ENCODE peak calls at places on chromosome 22, in eight cellular contexts. B is AG04450; U is tibial nerve; R is heart right ventricle; W is CD8-positive, alpha-beta T cell; S is keratinocyte; X is upper lobe of right lung; Y is stomach. Z is an unnamed sample.

GRCh38 chr22:24096401-24097115 is 84.7 kb upstream of the SUSD2 start:
- DNase-seq in S (no peak), Y (no peak), R (no peak), U (no peak), W (no peak), X (peak; percentile 56), B (no peak), Z (no peak)

GRCh38 chr22:36734171-36735058 is 30.9 kb upstream of the CACNG2 start:
- DNase-seq in W (no peak), B (no peak), X (peak; percentile 58), U (no peak), Y (peak; percentile 21), S (no peak), R (no peak), Z (no peak)

GRCh38 chr22:36635483-36635882 is 68.1 kb downstream of the CACNG2 start:
- DNase-seq in U (no peak), W (no peak), X (no peak), Y (no peak), R (no peak), S (no peak), B (no peak), Z (no peak)

GRCh38 chr22:47209547-47210023 is 447.1 kb downstream of the TBC1D22A start:
- DNase-seq in W (no peak), U (no peak), X (no peak), S (no peak), Y (peak; percentile 22), R (no peak), B (no peak), Z (no peak)

GRCh38 chr22:19382240-19382639 is 49.3 kb downstream of the HIRA start:
- DNase-seq in S (no peak), B (no peak), U (no peak), W (no peak), Y (no peak), X (no peak), R (no peak), Z (no peak)

GRCh38 chr22:29479417-29480261 is at the start of gene NEFH:
- DNase-seq in S (no peak), Y (no peak), X (no peak), U (no peak), W (no peak), R (no peak), B (no peak), Z (no peak)

GRCh38 chr22:47192651-47193437 is 430.4 kb downstream of the TBC1D22A start:
- DNase-seq in B (no peak), U (peak; percentile 8), R (no peak), X (peak; percentile 61), S (no peak), W (no peak), Y (peak; percentile 25), Z (no peak)

GRCh38 chr22:40862013-40862412 is at the start of gene DNAJB7:
- DNase-seq in Y (no peak), R (no peak), S (no peak), B (no peak), W (no peak), X (no peak), U (no peak), Z (no peak)

GRCh38 chr22:30277547-30278344 is 11.1 kb upstream of the OSM start:
- DNase-seq in S (no peak), B (no peak), Y (no peak), W (no peak), X (no peak), R (no peak), U (no peak), Z (no peak)

GRCh38 chr22:46807458-46807857 is 45.0 kb downstream of the TBC1D22A start:
- DNase-seq in X (no peak), R (no peak), Y (no peak), U (no peak), S (no peak), W (no peak), B (no peak), Z (no peak)

GRCh38 chr22:32606181-32606580 is 131.6 kb downstream of the FBXO7 start:
- DNase-seq in B (no peak), W (no peak), Y (no peak), X (no peak), S (no peak), U (no peak), R (no peak), Z (no peak)

GRCh38 chr22:35299217-35299716 is 427 bp upstream of the TOM1 start:
- DNase-seq in U (no peak), W (no peak), R (no peak), B (no peak), S (no peak), X (no peak), Y (no peak), Z (no peak)

GRCh38 chr22:35301370-35301874 is 1.7 kb downstream of the TOM1 start:
- DNase-seq in B (peak; percentile 70), Y (no peak), U (no peak), X (peak; percentile 84), R (no peak), S (peak; percentile 42), W (no peak), Z (no peak)

GRCh38 chr22:35305525-35306070 is 5.9 kb downstream of the TOM1 start:
- DNase-seq in R (no peak), X (no peak), Y (no peak), B (no peak), U (no peak), W (no peak), S (no peak), Z (no peak)

GRCh38 chr22:35303029-35303624 is 3.4 kb downstream of the TOM1 start:
- DNase-seq in S (no peak), R (no peak), W (no peak), B (no peak), U (no peak), X (no peak), Y (no peak), Z (no peak)

DNA sequence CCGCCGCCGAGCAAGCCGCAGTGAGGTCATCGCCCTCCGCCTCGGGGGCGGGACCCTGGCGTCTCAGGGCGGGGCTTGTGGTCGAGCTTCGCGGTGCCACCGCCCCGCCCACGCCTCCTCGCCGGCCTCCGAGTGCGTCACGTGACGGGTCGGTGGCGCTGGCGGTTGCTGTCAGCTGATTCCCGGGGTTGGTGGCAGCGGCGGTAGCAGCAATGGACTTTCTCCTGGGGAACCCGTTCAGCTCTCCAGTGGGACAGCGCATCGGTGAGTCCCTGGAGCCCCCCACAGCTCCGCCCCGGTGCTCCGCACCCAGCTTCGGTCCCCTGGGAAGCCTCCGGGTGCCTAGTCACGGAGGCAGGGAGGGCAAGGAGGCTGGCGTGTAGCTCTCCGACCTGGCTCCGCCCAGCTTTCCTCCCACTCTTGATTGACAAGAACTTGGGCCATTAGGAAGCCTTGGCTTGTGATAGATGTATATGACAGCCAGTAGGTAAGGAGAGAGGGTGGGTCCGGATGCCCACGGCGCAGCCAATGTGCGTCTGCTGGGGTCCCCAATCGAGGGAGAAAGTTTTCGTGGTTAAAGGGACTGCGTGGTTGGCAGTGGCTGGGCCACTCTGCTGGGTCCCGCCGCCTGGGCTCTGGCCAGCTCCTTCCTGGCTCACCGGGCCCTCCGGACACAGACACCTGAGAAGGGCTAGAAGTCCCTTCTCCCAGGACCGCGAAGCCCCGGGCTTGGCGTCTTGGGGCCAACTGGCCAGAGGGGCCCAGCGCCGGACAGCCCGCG is at the start of gene TOM1:
- DNase-seq in W (peak; percentile 97), Y (peak; percentile 98), B (peak; percentile 98), X (peak; percentile 99), S (peak; percentile 90), U (peak; percentile 92), R (peak; percentile 97), Z (peak; percentile 96)
- H3K27ac ChIP-seq in W (peak within 1 kb of the TSS; percentile 92), Y (peak within 1 kb of the TSS; percentile 99), B (peak within 1 kb of the TSS; percentile 94), X (peak within 1 kb of the TSS; percentile 96), S (peak within 1 kb of the TSS; percentile 90), U (peak within 1 kb of the TSS; percentile 97), R (peak within 1 kb of the TSS; percentile 83), Z (peak within 1 kb of the TSS; percentile 80)

GRCh38 chr22:48710410-48710809 is 1117.3 kb downstream of the BRD1 start:
- DNase-seq in Y (no peak), U (no peak), W (no peak), R (no peak), B (no peak), S (no peak), X (peak; percentile 53), Z (no peak)

GRCh38 chr22:48708558-48709245 is 1119.0 kb downstream of the BRD1 start:
- DNase-seq in B (no peak), X (peak; percentile 32), W (no peak), S (no peak), Y (no peak), R (no peak), U (no peak), Z (no peak)

GRCh38 chr22:48709976-48710375 is 1117.7 kb downstream of the BRD1 start:
- DNase-seq in W (no peak), X (peak; percentile 42), R (no peak), S (no peak), B (no peak), U (no peak), Y (no peak), Z (no peak)

GRCh38 chr22:48707749-48708557 is 1119.7 kb downstream of the BRD1 start:
- DNase-seq in W (no peak), U (no peak), Y (no peak), X (peak; percentile 55), B (no peak), R (no peak), S (no peak), Z (peak; percentile 23)

DNA sequence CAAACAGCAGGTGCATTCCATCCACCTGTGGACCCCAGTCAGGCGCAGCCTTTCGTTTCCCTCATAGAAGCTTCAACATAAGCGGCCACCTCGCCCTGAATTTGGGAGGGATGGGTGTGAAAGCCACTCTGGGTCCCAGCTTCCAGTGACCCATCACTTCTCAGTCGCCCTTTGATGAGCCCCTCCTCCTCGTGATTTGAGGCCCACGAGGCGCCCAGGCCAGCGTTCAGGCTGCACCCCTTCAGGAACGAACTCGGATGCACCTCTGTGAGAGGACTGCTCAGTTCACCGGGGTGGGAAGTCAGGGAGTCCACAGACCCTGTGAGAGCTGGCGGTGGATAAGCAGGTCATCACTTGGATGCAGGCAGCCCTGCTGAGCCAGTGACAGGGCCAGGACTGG is 1118.2 kb downstream of the BRD1 start:
- DNase-seq in B (no peak), R (no peak), S (no peak), Y (no peak), U (no peak), X (peak; percentile 59), W (no peak), Z (no peak)
- H3K9me3 ChIP-seq in B (peaks cover 96% of the 10 kb centered on the region), R (no peaks in the 10 kb centered on the region), S (peaks cover 25% of the 10 kb centered on the region), Y (peaks cover 3% of the 10 kb centered on the region), U (no peaks in the 10 kb centered on the region), X (no peaks in the 10 kb centered on the region), W (no peaks in the 10 kb centered on the region), Z (no peaks in the 10 kb centered on the region)

DNA sequence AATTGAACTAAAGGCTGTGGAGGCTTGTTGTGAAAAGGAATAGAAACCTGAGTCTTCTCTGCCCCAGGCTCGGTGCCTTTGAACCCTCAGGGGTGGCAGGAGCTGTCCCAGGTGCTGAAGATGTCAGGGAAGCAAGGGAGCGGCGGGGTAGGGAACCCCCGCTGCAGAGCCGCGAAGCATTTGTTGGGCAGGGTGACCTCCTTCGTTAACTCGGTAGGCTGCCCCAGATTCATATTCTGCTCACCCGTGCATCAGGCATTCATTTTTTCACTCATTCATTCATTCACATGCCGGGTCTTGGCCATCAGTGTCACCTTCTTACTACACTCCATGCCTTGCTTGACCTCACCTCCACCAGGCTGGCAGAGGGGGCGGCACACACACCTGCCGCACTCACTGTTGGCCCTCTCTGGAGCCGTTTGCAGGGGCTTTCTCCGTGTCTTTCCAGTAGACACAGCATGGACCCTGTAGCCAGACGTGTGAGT is 618.9 kb downstream of the BRD1 start:
- DNase-seq in S (no peak), Y (peak; percentile 9), U (no peak), B (no peak), X (peak; percentile 28), W (no peak), R (no peak), Z (no peak)
- TF ChIP-seq CTCF in S (no peak), Y (no peak), U (no peak), B (no peak), X (no peak), W (no peak), R (no peak), Z (no peak)

GRCh38 chr22:39529487-39529851 is 3.1 kb downstream of the RPS19BP1 start:
- DNase-seq in Y (no peak), X (no peak), R (no peak), U (no peak), B (no peak), S (no peak), W (no peak), Z (no peak)
- H3K27ac ChIP-seq in Y (peak overlapping the region; percentile 82), X (peak overlapping the region; percentile 17), R (peak overlapping the region; percentile 32), U (peak overlapping the region; percentile 61), B (no peak overlapping the region), S (no peak overlapping the region), W (no peak overlapping the region), Z (peak overlapping the region; percentile 85)

Z was measured in WERI-Rb-1.